ENCODE peak calls at places on chromosome 6, in six cellular contexts. T, X, V, R, D and H are unnamed samples.

GRCh38 chr6:47780510-47781356 is 1.1 kb upstream of the OPN5 start:
- DNase-seq in T (no peak), D (peak; percentile 53), R (peak; percentile 28), V (peak; percentile 13), X (peak; percentile 61), H (no peak)

GRCh38 chr6:47141963-47142362 is 99.8 kb upstream of the ADGRF1 start:
- DNase-seq in D (no peak), X (no peak), T (no peak), R (no peak), V (no peak), H (no peak)

GRCh38 chr6:33191383-33192104 is 723 bp downstream of the COL11A2 start:
- DNase-seq in D (no peak), T (no peak), X (no peak), R (no peak), V (no peak), H (no peak)

GRCh38 chr6:64459411-64459810 is 823.8 kb downstream of the PHF3 start:
- DNase-seq in T (no peak), V (no peak), X (no peak), D (no peak), R (no peak), H (no peak)

GRCh38 chr6:6942826-6943225 is 164.9 kb upstream of the RREB1 start:
- DNase-seq in D (no peak), T (peak; percentile 49), V (no peak), R (peak; percentile 77), X (no peak), H (no peak)

GRCh38 chr6:83310046-83310445 is 116.9 kb downstream of the RWDD2A start:
- DNase-seq in D (no peak), R (no peak), X (no peak), T (no peak), V (no peak), H (no peak)

GRCh38 chr6:103798166-103798565 is 1061.6 kb downstream of the HACE1 start:
- DNase-seq in V (no peak), X (no peak), D (no peak), T (no peak), R (no peak), H (no peak)

GRCh38 chr6:116210750-116211425 is 43.0 kb downstream of the TSPYL4 start:
- DNase-seq in V (no peak), R (peak; percentile 84), D (peak; percentile 71), X (no peak), T (no peak), H (no peak)

GRCh38 chr6:106773482-106773881 is 144.1 kb downstream of the QRSL1 start:
- DNase-seq in X (no peak), R (no peak), V (no peak), D (no peak), T (peak; percentile 76), H (no peak)

GRCh38 chr6:13762648-13763441 is 51.2 kb upstream of the RANBP9 start:
- DNase-seq in R (no peak), D (peak; percentile 56), X (peak; percentile 55), V (no peak), T (peak; percentile 78), H (no peak)

GRCh38 chr6:109457596-109457996 is 2.0 kb upstream of the MICAL1 start:
- DNase-seq in X (no peak), R (no peak), T (no peak), D (no peak), V (no peak), H (no peak)

GRCh38 chr6:129635396-129636164 is 74.4 kb downstream of the ARHGAP18 start:
- DNase-seq in X (no peak), D (no peak), T (no peak), V (no peak), R (no peak), H (no peak)

GRCh38 chr6:67663105-67663895 is 971.8 kb upstream of the ADGRB3 start:
- DNase-seq in R (no peak), V (no peak), X (no peak), D (no peak), T (no peak), H (no peak)

GRCh38 chr6:56802570-56802969 is 152.3 kb upstream of the BEND6 start:
- DNase-seq in T (no peak), R (no peak), V (no peak), X (no peak), D (no peak), H (no peak)

GRCh38 chr6:39041072-39041471 is 7.5 kb upstream of the GLP1R start:
- DNase-seq in X (no peak), R (no peak), D (no peak), V (no peak), T (no peak), H (no peak)

GRCh38 chr6:85015396-85015990 is 251.1 kb upstream of the TBX18 start:
- DNase-seq in R (peak; percentile 35), X (no peak), D (peak; percentile 67), V (no peak), T (no peak), H (no peak)

GRCh38 chr6:150403458-150404245 is 34.8 kb downstream of the IYD start:
- DNase-seq in X (no peak), T (peak; percentile 35), D (peak; percentile 42), V (no peak), R (peak; percentile 72), H (no peak)

GRCh38 chr6:138229663-138230194 is 11.4 kb upstream of the PBOV1 start:
- DNase-seq in T (no peak), R (no peak), D (no peak), V (no peak), X (no peak), H (no peak)

GRCh38 chr6:154622618-154623336 is 110.4 kb upstream of the SCAF8 start:
- DNase-seq in V (no peak), R (no peak), T (peak; percentile 64), D (peak; percentile 40), X (no peak), H (no peak)

GRCh38 chr6:158033751-158034702 is 52.4 kb downstream of the SYNJ2 start:
- DNase-seq in D (no peak), T (no peak), V (no peak), R (no peak), X (no peak), H (no peak)

GRCh38 chr6:116412270-116412669 is 41.5 kb downstream of the DSE start:
- DNase-seq in R (no peak), V (no peak), D (no peak), T (no peak), X (no peak), H (no peak)

GRCh38 chr6:134436950-134437349 is 119.0 kb upstream of the SGK1 start:
- DNase-seq in X (no peak), D (no peak), R (no peak), V (no peak), T (no peak), H (no peak)

GRCh38 chr6:166085498-166085897 is 82.2 kb downstream of the TBXT start:
- DNase-seq in D (no peak), X (no peak), V (no peak), T (no peak), R (no peak), H (no peak)

GRCh38 chr6:137738197-137738596 is 128.9 kb upstream of the TNFAIP3 start:
- DNase-seq in R (no peak), X (no peak), T (no peak), D (no peak), V (no peak), H (no peak)

GRCh38 chr6:81401970-81402690 is 350.4 kb downstream of the TENT5A start:
- DNase-seq in X (no peak), D (no peak), T (no peak), R (no peak), V (no peak), H (no peak)

GRCh38 chr6:125357515-125358256 is 55.9 kb upstream of the HDDC2 start:
- DNase-seq in D (no peak), T (peak; percentile 32), X (no peak), R (peak; percentile 52), V (no peak), H (no peak)

GRCh38 chr6:43246301-43247114 is 3.2 kb downstream of the TTBK1 start:
- DNase-seq in X (peak; percentile 73), V (no peak), T (no peak), R (peak; percentile 84), D (no peak), H (no peak)

GRCh38 chr6:68069921-68070709 is 565.0 kb upstream of the ADGRB3 start:
- DNase-seq in T (no peak), V (no peak), R (no peak), D (no peak), X (no peak), H (no peak)

GRCh38 chr6:142184332-142184731 is 37.3 kb downstream of the VTA1 start:
- DNase-seq in D (no peak), R (no peak), X (no peak), V (no peak), T (no peak), H (no peak)

GRCh38 chr6:85920782-85921181 is 278.1 kb upstream of the SYNCRIP start:
- DNase-seq in T (peak; percentile 32), V (no peak), R (peak; percentile 38), X (no peak), D (no peak), H (no peak)

GRCh38 chr6:156866181-156866862 is 89.1 kb downstream of the ARID1B start:
- DNase-seq in V (no peak), T (no peak), X (peak; percentile 39), R (peak; percentile 58), D (peak; percentile 12), H (no peak)

GRCh38 chr6:133286765-133287164 is 45.6 kb downstream of the EYA4 start:
- DNase-seq in X (peak; percentile 25), D (no peak), R (no peak), V (no peak), T (no peak), H (no peak)

GRCh38 chr6:47478233-47479155 is 905 bp downstream of the CD2AP start:
- DNase-seq in T (peak; percentile 29), D (peak; percentile 40), X (no peak), R (no peak), V (no peak), H (peak; percentile 46)

GRCh38 chr6:6657820-6658217 is 69.3 kb downstream of the LY86 start:
- DNase-seq in D (no peak), R (no peak), V (no peak), T (no peak), X (no peak), H (no peak)

GRCh38 chr6:90186637-90187361 is 109.8 kb downstream of the BACH2 start:
- DNase-seq in R (no peak), X (no peak), T (no peak), D (no peak), V (no peak), H (no peak)

GRCh38 chr6:28772480-28773381 is 151.1 kb downstream of the TRIM27 start:
- DNase-seq in R (no peak), V (peak; percentile 1), D (no peak), X (no peak), T (no peak), H (no peak)

GRCh38 chr6:105798057-105798456 is 288.1 kb upstream of the PRDM1 start:
- DNase-seq in X (no peak), V (no peak), D (no peak), T (no peak), R (no peak), H (no peak)

GRCh38 chr6:692356-692851 is 535 bp downstream of the EXOC2 start:
- DNase-seq in R (no peak), V (peak; percentile 75), D (peak; percentile 39), T (no peak), X (peak; percentile 7), H (no peak)